ENCODE peak calls at places on chromosomes 5 and 9, in nine cellular contexts. B is left ventricle myocardium inferior, N is heart right ventricle, J is MM.1S, C is stomach, L is psoas muscle, K is HCT116, Q is A673, U is A549. M is an unnamed sample.

GRCh38 chr9:127803507-127804352 is 1.0 kb downstream of the FPGS start:
- DNase-seq in B (no peak), N (no peak), J (peak; percentile 51), C (peak; percentile 53), L (no peak), K (no peak), Q (peak; percentile 33), U (peak; percentile 63), M (no peak)

GRCh38 chr5:34042302-34042701 is 711 bp downstream of the C1QTNF3 start:
- DNase-seq in B (peak; percentile 41), N (no peak), J (no peak), C (no peak), L (peak; percentile 24), K (no peak), Q (no peak), U (no peak), M (no peak)

GRCh38 chr5:81035522-81035921 is 75.4 kb downstream of the RASGRF2 start:
- DNase-seq in B (no peak), N (no peak), J (no peak), C (no peak), L (no peak), K (no peak), Q (no peak), U (no peak), M (no peak)

GRCh38 chr5:168869615-168870227 is 290.6 kb upstream of the PANK3 start:
- DNase-seq in B (no peak), N (no peak), J (no peak), C (no peak), L (no peak), K (no peak), Q (no peak), U (no peak), M (no peak)

GRCh38 chr9:77926314-77926959 is 105.2 kb downstream of the GNAQ start:
- DNase-seq in B (no peak), N (no peak), J (no peak), C (no peak), L (no peak), K (peak; percentile 1), Q (peak; percentile 53), U (peak; percentile 31), M (no peak)

GRCh38 chr5:43315262-43315661 is 2.0 kb upstream of the HMGCS1 start:
- DNase-seq in B (no peak), N (no peak), J (no peak), C (no peak), L (no peak), K (peak; percentile 84), Q (no peak), U (peak; percentile 86), M (no peak)

GRCh38 chr5:79200573-79201183 is 35.3 kb upstream of the JMY start:
- DNase-seq in B (no peak), N (no peak), J (peak; percentile 30), C (no peak), L (no peak), K (no peak), Q (peak; percentile 35), U (peak; percentile 20), M (peak; percentile 14)

GRCh38 chr5:152331006-152331405 is 74.1 kb downstream of the NMUR2 start:
- DNase-seq in B (no peak), N (no peak), J (no peak), C (no peak), L (no peak), K (no peak), Q (no peak), U (no peak), M (no peak)

GRCh38 chr9:93020785-93021670 is 37.5 kb upstream of the SUSD3 start:
- DNase-seq in B (no peak), N (no peak), J (no peak), C (no peak), L (no peak), K (no peak), Q (no peak), U (no peak), M (peak; percentile 29)

GRCh38 chr5:24177821-24178220 is 467.0 kb downstream of the CDH10 start:
- DNase-seq in B (no peak), N (no peak), J (no peak), C (no peak), L (no peak), K (no peak), Q (no peak), U (no peak), M (no peak)

GRCh38 chr9:92668746-92669526 is 995 bp downstream of the IPPK start:
- DNase-seq in B (peak; percentile 54), N (peak; percentile 56), J (peak; percentile 58), C (no peak), L (peak; percentile 46), K (no peak), Q (peak; percentile 23), U (peak; percentile 50), M (peak; percentile 49)

GRCh38 chr5:168006473-168007130 is 284.8 kb upstream of the WWC1 start:
- DNase-seq in B (no peak), N (peak; percentile 11), J (no peak), C (no peak), L (no peak), K (no peak), Q (no peak), U (no peak), M (peak; percentile 56)

GRCh38 chr9:68702493-68702892 is 2.5 kb upstream of the PIP5K1B start:
- DNase-seq in B (no peak), N (no peak), J (no peak), C (no peak), L (no peak), K (no peak), Q (no peak), U (no peak), M (peak; percentile 23)

GRCh38 chr9:121021294-121021693 is 28.8 kb downstream of the C5 start:
- DNase-seq in B (no peak), N (no peak), J (no peak), C (no peak), L (no peak), K (no peak), Q (no peak), U (no peak), M (no peak)

GRCh38 chr9:109101810-109102209 is 17.9 kb downstream of the TMEM245 start:
- DNase-seq in B (no peak), N (no peak), J (peak; percentile 58), C (no peak), L (no peak), K (peak; percentile 27), Q (no peak), U (peak; percentile 40), M (no peak)

GRCh38 chr9:136505406-136506403 is 22.9 kb upstream of the SEC16A start:
- DNase-seq in B (no peak), N (no peak), J (no peak), C (no peak), L (no peak), K (no peak), Q (no peak), U (no peak), M (no peak)

GRCh38 chr5:93676707-93677106 is 64.7 kb downstream of the POU5F2 start:
- DNase-seq in B (no peak), N (no peak), J (no peak), C (no peak), L (no peak), K (no peak), Q (no peak), U (no peak), M (peak; percentile 11)

GRCh38 chr5:109297900-109298299 is 111.9 kb downstream of the PJA2 start:
- DNase-seq in B (no peak), N (no peak), J (no peak), C (no peak), L (no peak), K (no peak), Q (no peak), U (no peak), M (no peak)

GRCh38 chr9:21141427-21141882 is at the start of gene IFNW1:
- DNase-seq in B (no peak), N (no peak), J (peak; percentile 24), C (no peak), L (no peak), K (no peak), Q (no peak), U (peak; percentile 10), M (no peak)

GRCh38 chr5:68070641-68071191 is 144.8 kb upstream of the PIK3R1 start:
- DNase-seq in B (no peak), N (no peak), J (no peak), C (no peak), L (no peak), K (no peak), Q (no peak), U (no peak), M (no peak)

GRCh38 chr9:105331160-105331559 is 86.7 kb downstream of the SLC44A1 start:
- DNase-seq in B (no peak), N (no peak), J (no peak), C (no peak), L (no peak), K (no peak), Q (no peak), U (no peak), M (no peak)
- H3K4me1 ChIP-seq in B (peaks cover 19% of the 10 kb centered on the region), N (no peaks in the 10 kb centered on the region), J (peaks cover 50% of the 10 kb centered on the region), C (peaks cover 21% of the 10 kb centered on the region), L (peaks cover 14% of the 10 kb centered on the region), K (no peaks in the 10 kb centered on the region), Q (no peaks in the 10 kb centered on the region), U (peaks cover 25% of the 10 kb centered on the region), M (no peaks in the 10 kb centered on the region)

DNA sequence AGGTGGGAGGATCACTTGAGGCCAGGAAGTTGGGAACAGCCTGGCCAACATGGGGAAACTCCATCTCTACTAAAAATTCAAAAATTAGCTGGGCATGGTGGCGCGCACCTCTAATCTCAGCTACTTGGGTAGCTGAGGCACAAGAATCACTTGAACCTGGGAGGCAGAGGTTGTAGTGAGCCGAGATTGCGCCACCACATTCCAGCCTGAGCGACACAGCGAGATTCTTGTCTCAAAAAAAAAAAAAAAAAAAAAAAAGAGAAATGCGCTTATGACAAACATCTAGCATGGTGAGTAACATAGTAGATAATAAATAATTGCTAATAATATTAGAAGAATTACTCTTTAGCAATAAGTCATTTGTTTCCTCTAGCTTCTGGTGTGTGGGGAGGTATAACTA is 25.9 kb downstream of the RUSC2 start:
- DNase-seq in B (no peak), N (no peak), J (no peak), C (no peak), L (no peak), K (no peak), Q (no peak), U (peak; percentile 64), M (no peak)
- H3K4me1 ChIP-seq in B (peaks cover 76% of the 10 kb centered on the region), N (peaks cover 25% of the 10 kb centered on the region), J (no peaks in the 10 kb centered on the region), C (peaks cover 46% of the 10 kb centered on the region), L (peaks cover 95% of the 10 kb centered on the region), K (peaks cover 63% of the 10 kb centered on the region), Q (peaks cover 20% of the 10 kb centered on the region), U (peaks cover 92% of the 10 kb centered on the region), M (peaks cover 55% of the 10 kb centered on the region)

GRCh38 chr5:172280317-172280716 is 3.2 kb downstream of the UBTD2 start:
- DNase-seq in B (no peak), N (no peak), J (no peak), C (no peak), L (no peak), K (no peak), Q (no peak), U (no peak), M (no peak)
- H3K4me1 ChIP-seq in B (peaks cover 46% of the 10 kb centered on the region), N (no peaks in the 10 kb centered on the region), J (no peaks in the 10 kb centered on the region), C (peaks cover 22% of the 10 kb centered on the region), L (peaks cover 15% of the 10 kb centered on the region), K (peaks cover 11% of the 10 kb centered on the region), Q (peaks cover 22% of the 10 kb centered on the region), U (peaks cover 45% of the 10 kb centered on the region), M (peaks cover 15% of the 10 kb centered on the region)

DNA sequence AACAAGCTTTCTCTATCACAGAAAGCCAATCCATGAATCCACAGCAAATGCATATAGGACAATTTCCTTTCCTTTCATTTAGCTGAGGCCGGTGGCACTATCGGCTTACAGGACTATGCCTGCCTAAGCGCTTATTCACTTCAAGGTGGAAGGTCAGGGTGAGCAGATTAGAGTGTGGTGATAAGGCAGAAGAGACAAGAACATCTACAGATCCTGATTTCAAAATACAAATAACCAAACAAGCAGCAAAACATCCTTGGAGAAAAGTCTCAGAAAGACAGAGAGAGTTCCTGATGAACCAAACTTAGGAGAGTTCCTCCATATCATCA is 57.2 kb downstream of the MEF2C start:
- DNase-seq in B (no peak), N (no peak), J (peak; percentile 61), C (no peak), L (no peak), K (no peak), Q (no peak), U (no peak), M (peak; percentile 20)
- H3K4me1 ChIP-seq in B (peaks cover 83% of the 10 kb centered on the region), N (peaks cover 4% of the 10 kb centered on the region), J (peaks cover 13% of the 10 kb centered on the region), C (peaks cover 4% of the 10 kb centered on the region), L (peaks cover 100% of the 10 kb centered on the region), K (peaks cover 34% of the 10 kb centered on the region), Q (no peaks in the 10 kb centered on the region), U (no peaks in the 10 kb centered on the region), M (peaks cover 35% of the 10 kb centered on the region)

M was measured in SJCRH30.